ENCODE peak calls at places on chromosomes 6 and 20, in six cellular contexts. G is neuronal stem cell, P is IMR-90, K is mesenchymal stem cell, N is H1, H is trophoblast cell. F is an unnamed sample.

GRCh38 chr20:47406849-47407682 is 50.6 kb upstream of the ZMYND8 start:
- DNase-seq in G (no peak), P (peak), K (no peak), N (no peak), H (no peak), F (no peak)

GRCh38 chr6:155883334-155883731 is 427.7 kb upstream of the NOX3 start:
- DNase-seq in G (no peak), P (no peak), K (peak), N (no peak), H (no peak), F (no peak)

GRCh38 chr6:106731144-106731842 is 101.9 kb downstream of the QRSL1 start:
- DNase-seq in G (no peak), P (no peak), K (no peak), N (no peak), H (no peak), F (no peak)

GRCh38 chr6:15818044-15818443 is 155.2 kb upstream of the DTNBP1 start:
- DNase-seq in G (no peak), P (no peak), K (no peak), N (no peak), H (no peak), F (no peak)

GRCh38 chr6:87656857-87657256 is 45.2 kb downstream of the AKIRIN2 start:
- DNase-seq in G (no peak), P (no peak), K (no peak), N (no peak), H (no peak), F (no peak)

GRCh38 chr6:133985970-133986369 is 32.9 kb downstream of the TBPL1 start:
- DNase-seq in G (no peak), P (no peak), K (no peak), N (no peak), H (no peak), F (no peak)

GRCh38 chr20:44901972-44902371 is 7.9 kb upstream of the PABPC1L start:
- DNase-seq in G (no peak), P (peak), K (peak), N (no peak), H (no peak), F (no peak)

GRCh38 chr6:95228636-95229035 is 348.7 kb upstream of the MANEA start:
- DNase-seq in G (no peak), P (no peak), K (no peak), N (no peak), H (no peak), F (no peak)

GRCh38 chr6:134735461-134735860 is 214.4 kb downstream of the ALDH8A1 start:
- DNase-seq in G (no peak), P (peak), K (no peak), N (no peak), H (no peak), F (no peak)

GRCh38 chr6:98800866-98801265 is 33.5 kb upstream of the POU3F2 start:
- DNase-seq in G (no peak), P (no peak), K (no peak), N (no peak), H (no peak), F (no peak)

GRCh38 chr6:35280903-35281302 is 16.7 kb upstream of the DEF6 start:
- DNase-seq in G (no peak), P (peak), K (no peak), N (no peak), H (no peak), F (no peak)

DNA sequence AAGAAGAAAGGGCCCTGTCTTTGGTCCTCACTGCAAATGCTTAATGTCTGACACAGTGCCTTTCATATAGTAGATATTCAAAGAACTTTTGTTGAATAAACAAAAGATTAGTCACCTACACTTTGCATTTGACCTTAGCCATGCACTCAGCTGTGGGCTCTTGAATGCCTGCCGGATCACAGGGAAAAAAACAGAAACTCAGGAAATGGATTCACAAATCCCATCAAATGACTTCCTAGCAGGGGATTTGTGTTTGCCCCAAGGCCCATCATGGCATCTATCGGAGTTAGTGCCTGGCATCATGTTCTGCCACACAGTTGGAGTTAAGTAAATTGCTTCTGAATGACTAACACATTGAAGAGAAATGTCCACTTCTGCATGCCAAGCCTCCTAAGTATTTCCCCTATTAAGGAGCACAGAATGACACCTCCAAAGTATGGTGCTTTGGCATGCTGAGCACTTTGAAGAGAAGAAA is 72.3 kb upstream of the DST start:
- DNase-seq in G (no peak), P (peak), K (peak), N (peak), H (peak), F (no peak)
- H4K8ac ChIP-seq in G (no peak), P (peak), K (peak), N (no peak), H (no peak), F (no peak)

GRCh38 chr20:36096404-36096799 is 58.1 kb upstream of the EPB41L1 start:
- DNase-seq in G (no peak), P (no peak), K (no peak), N (no peak), H (no peak), F (no peak)

GRCh38 chr20:36093025-36093803 is 61.3 kb upstream of the EPB41L1 start:
- DNase-seq in G (no peak), P (no peak), K (peak), N (no peak), H (peak), F (no peak)

GRCh38 chr20:36093804-36094145 is 60.8 kb upstream of the EPB41L1 start:
- DNase-seq in G (no peak), P (no peak), K (no peak), N (no peak), H (no peak), F (no peak)

GRCh38 chr20:36092424-36093024 is 62.0 kb upstream of the EPB41L1 start:
- DNase-seq in G (peak), P (no peak), K (peak), N (no peak), H (peak), F (peak)

GRCh38 chr20:36094497-36094896 is 60.0 kb upstream of the EPB41L1 start:
- DNase-seq in G (no peak), P (no peak), K (no peak), N (no peak), H (no peak), F (peak)
- H2AFZ ChIP-seq in G (no peak), P (peak), K (no peak), N (no peak), H (no peak), F (no peak)

GRCh38 chr6:139764498-139764986 is 390.1 kb upstream of the CITED2 start:
- DNase-seq in G (no peak), P (peak), K (peak), N (no peak), H (peak), F (no peak)
- H4K8ac ChIP-seq in G (no peak), P (peak), K (no peak), N (no peak), H (no peak), F (no peak)

DNA sequence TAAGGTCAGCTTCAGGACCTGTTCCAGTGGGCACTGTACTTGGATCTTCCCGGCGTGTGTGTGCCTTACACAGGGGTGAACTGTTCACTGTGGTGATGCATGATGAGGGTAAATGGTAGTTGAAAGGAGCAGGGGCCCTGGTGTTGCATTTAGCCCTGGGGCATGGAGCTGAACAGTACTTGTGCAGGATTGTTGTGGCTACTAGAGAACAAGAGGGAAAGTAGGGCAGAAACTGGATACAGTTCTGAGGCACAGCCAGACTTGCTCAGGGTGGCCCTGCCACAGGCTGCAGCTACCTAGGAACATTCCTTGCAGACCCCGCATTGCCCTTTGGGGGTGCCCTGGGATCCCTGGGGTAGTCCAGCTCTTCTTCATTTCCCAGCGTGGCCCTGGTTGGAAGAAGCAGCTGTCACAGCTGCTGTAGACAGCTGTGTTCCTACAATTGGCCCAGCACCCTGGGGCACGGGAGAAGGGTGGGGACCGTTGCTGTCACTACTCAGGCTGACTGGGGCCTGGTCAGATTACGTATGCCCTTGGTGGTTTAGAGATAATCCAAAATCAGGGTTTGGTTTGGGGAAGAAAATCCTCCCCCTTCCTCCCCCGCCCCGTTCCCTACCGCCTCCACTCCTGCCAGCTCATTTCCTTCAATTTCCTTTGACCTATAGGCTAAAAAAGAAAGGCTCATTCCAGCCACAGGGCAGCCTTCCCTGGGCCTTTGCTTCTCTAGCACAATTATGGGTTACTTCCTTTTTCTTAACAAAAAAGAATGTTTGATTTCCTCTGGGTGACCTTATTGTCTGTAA is 292.5 kb downstream of the ESR1 start:
- DNase-seq in G (no peak), P (peak), K (peak), N (no peak), H (peak), F (no peak)
- H2AFZ ChIP-seq in G (peak), P (peak), K (no peak), N (no peak), H (no peak), F (no peak)

F was measured in H9.